ENCODE peak calls at places on chromosomes 3 and 15, in four cellular contexts. One of them, this sample, is unnamed.

GRCh38 chr3:129312671-129313414 is 34.2 kb downstream of the HMCES start:
- DNase-seq in NCI-H345: no peak
- DNase-seq in mesothelial cell of epicardium: no peak
- DNase-seq in GM23338: no peak
- DNase-seq in this sample: no peak

GRCh38 chr3:16900779-16901440 is 16.2 kb downstream of the PLCL2 start:
- DNase-seq in NCI-H345: no peak
- DNase-seq in mesothelial cell of epicardium: no peak
- DNase-seq in GM23338: no peak
- DNase-seq in this sample: no peak

GRCh38 chr3:172135185-172135584 is 95.8 kb downstream of the FNDC3B start:
- DNase-seq in NCI-H345: no peak
- DNase-seq in mesothelial cell of epicardium: no peak
- DNase-seq in GM23338: no peak
- DNase-seq in this sample: no peak

GRCh38 chr3:183800221-183800863 is 25.0 kb downstream of the MAP6D1 start:
- DNase-seq in NCI-H345: no peak
- DNase-seq in mesothelial cell of epicardium: no peak
- DNase-seq in GM23338: no peak
- DNase-seq in this sample: no peak

GRCh38 chr3:182133752-182134151 is 422.0 kb downstream of the SOX2 start:
- DNase-seq in NCI-H345: no peak
- DNase-seq in mesothelial cell of epicardium: no peak
- DNase-seq in GM23338: no peak
- DNase-seq in this sample: no peak

GRCh38 chr3:160941885-160942494 is 163.2 kb downstream of the B3GALNT1 start:
- DNase-seq in NCI-H345: no peak
- DNase-seq in mesothelial cell of epicardium: peak; percentile 25
- DNase-seq in GM23338: peak; percentile 78
- DNase-seq in this sample: peak; percentile 41

GRCh38 chr3:163327086-163327485 is 1751.2 kb downstream of the SI start:
- DNase-seq in NCI-H345: no peak
- DNase-seq in mesothelial cell of epicardium: no peak
- DNase-seq in GM23338: no peak
- DNase-seq in this sample: no peak

GRCh38 chr15:94587071-94587470 is 355.7 kb downstream of the MCTP2 start:
- DNase-seq in NCI-H345: no peak
- DNase-seq in mesothelial cell of epicardium: no peak
- DNase-seq in GM23338: no peak
- DNase-seq in this sample: no peak

GRCh38 chr3:148950806-148951205 is 40.5 kb upstream of the GYG1 start:
- DNase-seq in NCI-H345: no peak
- DNase-seq in mesothelial cell of epicardium: no peak
- DNase-seq in GM23338: peak; percentile 67
- DNase-seq in this sample: no peak

GRCh38 chr3:47399531-47400270 is 18.9 kb downstream of the PTPN23 start:
- DNase-seq in NCI-H345: no peak
- DNase-seq in mesothelial cell of epicardium: no peak
- DNase-seq in GM23338: no peak
- DNase-seq in this sample: no peak